ENCODE peak calls at places on chromosomes 5 and 9, in five cellular contexts. I is HCT116, N is lung microvascular endothelial cell, V is kidney tubule cell, E is HFFc6. D is an unnamed sample.

GRCh38 chr5:107817951-107818350 is 147.2 kb upstream of the EFNA5 start:
- DNase-seq in V (no peak), N (no peak), I (no peak), E (no peak), D (no peak)

GRCh38 chr5:96978812-96979449 is 43.1 kb downstream of the LNPEP start:
- DNase-seq in E (peak; percentile 16), V (no peak), N (no peak), I (no peak), D (no peak)

GRCh38 chr9:87644659-87645058 is 81.3 kb upstream of the CTSL start:
- DNase-seq in E (no peak), V (no peak), N (no peak), I (no peak), D (no peak)

GRCh38 chr9:134212809-134213507 is 48.6 kb upstream of the RNU6ATAC start:
- DNase-seq in I (no peak), V (no peak), N (no peak), E (no peak), D (no peak)

GRCh38 chr5:78509884-78510769 is 138.4 kb downstream of the LHFPL2 start:
- DNase-seq in E (no peak), V (peak; percentile 58), N (peak; percentile 48), I (no peak), D (no peak)

GRCh38 chr9:90975666-90976538 is 174.3 kb downstream of the SYK start:
- DNase-seq in N (no peak), E (no peak), I (no peak), V (no peak), D (no peak)

GRCh38 chr9:133173056-133173455 is 9.3 kb upstream of the GBGT1 start:
- DNase-seq in I (no peak), E (no peak), N (no peak), V (no peak), D (no peak)

GRCh38 chr9:135039266-135039870 is 48.1 kb upstream of the OLFM1 start:
- DNase-seq in E (no peak), V (no peak), N (no peak), I (no peak), D (no peak)

GRCh38 chr5:123835421-123835820 is 323.4 kb downstream of the CSNK1G3 start:
- DNase-seq in E (no peak), V (no peak), I (no peak), N (no peak), D (no peak)

GRCh38 chr5:139378941-139379361 is 4.1 kb downstream of the SLC23A1 start:
- DNase-seq in I (no peak), V (no peak), N (no peak), E (no peak), D (no peak)

GRCh38 chr9:72203205-72203803 is 54.1 kb downstream of the GDA start:
- DNase-seq in N (peak; percentile 48), I (peak; percentile 28), E (peak; percentile 38), V (peak; percentile 41), D (no peak)

GRCh38 chr5:143760137-143760505 is 51.8 kb upstream of the HMHB1 start:
- DNase-seq in I (no peak), V (no peak), N (no peak), E (no peak), D (no peak)

GRCh38 chr5:14168139-14168792 is 25.1 kb downstream of the TRIO start:
- DNase-seq in E (no peak), V (peak; percentile 64), I (no peak), N (no peak), D (no peak)

GRCh38 chr9:88872171-88872946 is 118.9 kb upstream of the S1PR3 start:
- DNase-seq in V (no peak), E (no peak), N (peak; percentile 4), I (no peak), D (no peak)

GRCh38 chr5:36378551-36378950 is 76.8 kb upstream of the RANBP3L start:
- DNase-seq in V (no peak), N (no peak), E (peak; percentile 58), I (no peak), D (no peak)

GRCh38 chr5:95662946-95663345 is 16.4 kb downstream of the RFESD start:
- DNase-seq in V (no peak), N (no peak), E (no peak), I (no peak), D (no peak)

GRCh38 chr5:147432323-147432722 is 77.5 kb downstream of the DPYSL3 start:
- DNase-seq in N (no peak), V (no peak), E (no peak), I (no peak), D (no peak)

GRCh38 chr5:172479034-172479783 is 24.9 kb upstream of the SH3PXD2B start:
- DNase-seq in N (peak; percentile 93), E (peak; percentile 81), V (peak; percentile 89), I (peak; percentile 81), D (no peak)

GRCh38 chr5:144915452-144915851 is 744.8 kb downstream of the KCTD16 start:
- DNase-seq in E (no peak), I (no peak), N (no peak), V (peak; percentile 24), D (no peak)

GRCh38 chr5:5209510-5210286 is 69.6 kb downstream of the ADAMTS16 start:
- DNase-seq in V (no peak), N (no peak), E (no peak), I (no peak), D (no peak)

GRCh38 chr9:104608336-104608735 is 2.9 kb upstream of the OR13C2 start:
- DNase-seq in V (no peak), I (no peak), N (no peak), E (no peak), D (no peak)

GRCh38 chr9:98943682-98944129 is at the start of gene COL15A1:
- DNase-seq in N (no peak), I (no peak), E (no peak), V (no peak), D (no peak)

GRCh38 chr5:178108446-178108845 is 4.9 kb upstream of the N4BP3 start:
- DNase-seq in N (no peak), I (no peak), V (no peak), E (no peak), D (no peak)

GRCh38 chr9:14391620-14392019 is 77.7 kb upstream of the NFIB start:
- DNase-seq in I (no peak), V (no peak), E (no peak), N (no peak), D (no peak)

GRCh38 chr9:134699343-134699740 is 57.7 kb downstream of the COL5A1 start:
- DNase-seq in E (no peak), I (no peak), N (no peak), V (no peak), D (no peak)

GRCh38 chr5:93590511-93590910 is 7.5 kb downstream of the NR2F1 start:
- DNase-seq in I (no peak), E (no peak), V (no peak), N (peak; percentile 42), D (no peak)

GRCh38 chr5:131364507-131365050 is 100.7 kb downstream of the CDC42SE2 start:
- DNase-seq in E (no peak), V (no peak), N (no peak), I (no peak), D (no peak)

GRCh38 chr9:2642068-2642467 is 20.5 kb downstream of the VLDLR start:
- DNase-seq in V (no peak), I (no peak), N (no peak), E (no peak), D (no peak)

GRCh38 chr5:66582499-66582898 is 13.7 kb upstream of the MAST4 start:
- DNase-seq in E (peak; percentile 27), V (no peak), N (no peak), I (no peak), D (no peak)

GRCh38 chr5:178589180-178590140 is 733 bp downstream of the COL23A1 start:
- DNase-seq in V (peak; percentile 58), E (no peak), N (peak; percentile 75), I (no peak), D (no peak)

GRCh38 chr9:37984672-37985611 is 81.0 kb upstream of the SLC25A51 start:
- DNase-seq in I (no peak), N (peak; percentile 70), V (peak; percentile 54), E (peak; percentile 49), D (no peak)

GRCh38 chr5:42950466-42951168 is 89.5 kb downstream of the ANXA2R start:
- DNase-seq in N (peak; percentile 78), I (peak; percentile 97), V (peak; percentile 100), E (peak; percentile 100), D (peak; percentile 56)

GRCh38 chr5:139710370-139711066 is 62.4 kb downstream of the CXXC5 start:
- DNase-seq in I (no peak), V (peak; percentile 90), E (peak; percentile 60), N (peak; percentile 74), D (peak; percentile 45)

GRCh38 chr5:54643679-54644078 is 126.1 kb downstream of the SNX18 start:
- DNase-seq in V (peak; percentile 94), N (no peak), I (peak; percentile 8), E (peak; percentile 82), D (no peak)

GRCh38 chr5:59062986-59063683 is 480.3 kb downstream of the RAB3C start:
- DNase-seq in E (no peak), N (no peak), V (no peak), I (no peak), D (no peak)

GRCh38 chr9:76342201-76342600 is 52.0 kb downstream of the RFK start:
- DNase-seq in V (no peak), N (no peak), E (no peak), I (no peak), D (no peak)

GRCh38 chr5:134625559-134625958 is 7.1 kb downstream of the SAR1B start:
- DNase-seq in V (no peak), E (no peak), N (no peak), I (no peak), D (no peak)

GRCh38 chr9:137670391-137671195 is 51.8 kb downstream of the EHMT1 start:
- DNase-seq in N (no peak), I (no peak), V (peak; percentile 82), E (no peak), D (no peak)

GRCh38 chr5:15835514-15835913 is 335.5 kb downstream of the FBXL7 start:
- DNase-seq in V (no peak), I (no peak), E (peak; percentile 54), N (no peak), D (no peak)

GRCh38 chr9:138024831-138025291 is 147.3 kb downstream of the CACNA1B start:
- DNase-seq in I (no peak), V (no peak), E (no peak), N (no peak), D (no peak)